ENCODE peak calls at places on chromosomes 5 and 9, in six cellular contexts. R is tibial artery, X is OCI-LY7, K is endodermal cell, P is ovary, Z is H9. Y is an unnamed sample.

GRCh38 chr5:59042683-59043082 is 459.8 kb downstream of the RAB3C start:
- DNase-seq in R (no peak), X (no peak), K (no peak), P (no peak), Z (no peak), Y (no peak)

GRCh38 chr5:115549154-115549553 is 4.6 kb upstream of the FEM1C start:
- DNase-seq in R (no peak), X (peak; percentile 59), K (peak; percentile 81), P (no peak), Z (peak; percentile 80), Y (no peak)

GRCh38 chr9:136238342-136238732 is 7.3 kb downstream of the QSOX2 start:
- DNase-seq in R (no peak), X (no peak), K (no peak), P (no peak), Z (no peak), Y (no peak)

GRCh38 chr5:76083555-76084495 is 642 bp downstream of the SV2C start:
- DNase-seq in R (no peak), X (no peak), K (peak; percentile 84), P (no peak), Z (peak; percentile 75), Y (no peak)

GRCh38 chr9:135805422-135806022 is 101.8 kb downstream of the CAMSAP1 start:
- DNase-seq in R (no peak), X (no peak), K (no peak), P (peak; percentile 17), Z (peak; percentile 31), Y (no peak)

GRCh38 chr9:34496149-34496712 is 26.6 kb downstream of the ENHO start:
- DNase-seq in R (no peak), X (no peak), K (no peak), P (no peak), Z (no peak), Y (no peak)

GRCh38 chr9:122318284-122318683 is 52.5 kb upstream of the PTGS1 start:
- DNase-seq in R (no peak), X (no peak), K (no peak), P (no peak), Z (no peak), Y (no peak)

GRCh38 chr5:100479079-100479688 is 56.0 kb upstream of the FAM174A start:
- DNase-seq in R (no peak), X (peak; percentile 33), K (peak; percentile 49), P (no peak), Z (peak; percentile 26), Y (no peak)

GRCh38 chr9:19451240-19452087 is 42.7 kb downstream of the ACER2 start:
- DNase-seq in R (no peak), X (no peak), K (no peak), P (no peak), Z (no peak), Y (no peak)
- H3K27ac ChIP-seq in R (no peak overlapping the region), X (no peak overlapping the region), K (no peak overlapping the region), P (no peak overlapping the region), Z (no peak overlapping the region), Y (no peak overlapping the region)

GRCh38 chr5:61301820-61302563 is 30.1 kb upstream of the ZSWIM6 start:
- DNase-seq in R (peak; percentile 87), X (no peak), K (peak; percentile 69), P (no peak), Z (no peak), Y (peak; percentile 46)
- H3K27ac ChIP-seq in R (peak overlapping the region; percentile 53), X (no peak overlapping the region), K (no peak overlapping the region), P (no peak overlapping the region), Z (no peak overlapping the region), Y (peak overlapping the region; percentile 56)

GRCh38 chr9:13145340-13145739 is 134.2 kb downstream of the MPDZ start:
- DNase-seq in R (no peak), X (no peak), K (no peak), P (no peak), Z (no peak), Y (no peak)

GRCh38 chr9:13146838-13147237 is 132.7 kb downstream of the MPDZ start:
- DNase-seq in R (no peak), X (no peak), K (no peak), P (no peak), Z (no peak), Y (no peak)

GRCh38 chr9:13143281-13143680 is 136.2 kb downstream of the MPDZ start:
- DNase-seq in R (no peak), X (no peak), K (no peak), P (no peak), Z (no peak), Y (no peak)

GRCh38 chr9:13142776-13143175 is 136.7 kb downstream of the MPDZ start:
- DNase-seq in R (no peak), X (no peak), K (no peak), P (no peak), Z (no peak), Y (no peak)

GRCh38 chr9:13144176-13144820 is 135.2 kb downstream of the MPDZ start:
- DNase-seq in R (no peak), X (no peak), K (no peak), P (no peak), Z (no peak), Y (no peak)
- H3K27ac ChIP-seq in R (peak overlapping the region; percentile 47), X (no peak overlapping the region), K (no peak overlapping the region), P (no peak overlapping the region), Z (no peak overlapping the region), Y (no peak overlapping the region)

DNA sequence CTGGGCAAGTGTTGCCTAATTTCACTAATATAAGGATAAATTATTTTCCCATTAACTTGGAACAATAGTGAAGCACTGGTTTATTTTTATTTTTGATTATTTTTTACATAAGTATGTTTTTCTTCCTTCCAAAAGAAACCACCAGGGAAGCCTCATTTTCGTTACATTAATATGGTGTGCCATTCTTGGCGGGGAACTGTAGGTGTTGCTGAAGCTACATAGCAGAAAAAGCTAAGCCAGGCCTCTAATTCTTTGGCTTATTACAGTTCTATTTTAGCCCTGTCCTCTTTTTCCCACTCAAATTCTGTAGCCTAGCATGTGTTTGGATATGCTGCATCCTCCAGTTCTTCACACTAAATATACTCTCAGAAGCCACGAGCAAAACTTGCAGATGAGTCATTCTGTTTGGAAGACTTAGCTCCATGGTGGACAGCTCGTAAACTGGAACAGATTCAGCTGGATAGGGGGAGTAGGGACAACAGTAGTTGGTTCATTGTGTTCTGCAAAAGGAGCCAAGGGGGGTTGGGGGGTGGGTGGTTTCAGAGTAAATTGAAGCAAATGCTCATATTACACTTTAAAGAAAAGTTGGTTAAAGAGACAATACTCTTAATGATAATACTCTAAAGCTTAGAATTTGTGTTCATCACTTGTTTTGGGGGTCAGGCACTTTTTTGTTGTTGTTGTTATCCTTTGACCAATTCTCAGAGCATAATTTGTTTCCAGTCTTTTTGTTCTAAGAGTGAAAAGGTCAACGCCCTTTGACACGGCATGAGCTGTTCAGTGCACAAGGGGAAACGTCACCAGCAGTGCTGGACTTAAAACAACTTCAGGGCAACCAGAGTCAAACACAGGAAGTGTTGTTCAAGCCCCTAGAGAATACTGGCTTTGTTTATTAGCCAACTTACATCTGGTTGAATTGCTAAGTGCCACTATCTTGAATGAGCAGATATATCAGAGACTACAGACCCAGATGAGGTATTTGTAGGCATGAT is 369.2 kb downstream of the TMEM161B start:
- DNase-seq in R (peak; percentile 57), X (peak; percentile 64), K (peak; percentile 45), P (no peak), Z (no peak), Y (peak; percentile 63)
- H3K27ac ChIP-seq in R (no peak overlapping the region), X (no peak overlapping the region), K (peak overlapping the region; percentile 88), P (no peak overlapping the region), Z (no peak overlapping the region), Y (no peak overlapping the region)

Y was measured in heart right ventricle.